ENCODE peak calls at places on chromosomes 12 and 14, in five cellular contexts. One of them, this sample, is unnamed.

GRCh38 chr12:53300187-53300586 is 692 bp downstream of the MYG1 start:
- DNase-seq in endodermal cell: no peak
- DNase-seq in AG10803: peak
- DNase-seq in cardiac fibroblast: peak
- DNase-seq in astrocyte of the cerebellum: no peak
- DNase-seq in this sample: no peak

GRCh38 chr14:75871181-75871880 is 110.5 kb downstream of the TGFB3 start:
- DNase-seq in endodermal cell: no peak
- DNase-seq in AG10803: no peak
- DNase-seq in cardiac fibroblast: peak
- DNase-seq in astrocyte of the cerebellum: no peak
- DNase-seq in this sample: no peak

GRCh38 chr12:114636723-114637480 is 47.1 kb downstream of the TBX3 start:
- DNase-seq in endodermal cell: peak
- DNase-seq in AG10803: peak
- DNase-seq in cardiac fibroblast: peak
- DNase-seq in astrocyte of the cerebellum: no peak
- DNase-seq in this sample: no peak

GRCh38 chr14:51335521-51335920 is 95.5 kb downstream of the TMX1 start:
- DNase-seq in endodermal cell: no peak
- DNase-seq in AG10803: peak
- DNase-seq in cardiac fibroblast: peak
- DNase-seq in astrocyte of the cerebellum: no peak
- DNase-seq in this sample: no peak

GRCh38 chr12:47033081-47033480 is 46.3 kb upstream of the PCED1B start:
- DNase-seq in endodermal cell: no peak
- DNase-seq in AG10803: peak
- DNase-seq in cardiac fibroblast: peak
- DNase-seq in astrocyte of the cerebellum: no peak
- DNase-seq in this sample: no peak

GRCh38 chr12:54065677-54066076 is 12.0 kb downstream of the HOXC4 start:
- DNase-seq in endodermal cell: no peak
- DNase-seq in AG10803: no peak
- DNase-seq in cardiac fibroblast: no peak
- DNase-seq in astrocyte of the cerebellum: no peak
- DNase-seq in this sample: no peak

GRCh38 chr14:56268653-56269052 is 150.4 kb downstream of the PELI2 start:
- DNase-seq in endodermal cell: peak
- DNase-seq in AG10803: peak
- DNase-seq in cardiac fibroblast: no peak
- DNase-seq in astrocyte of the cerebellum: no peak
- DNase-seq in this sample: no peak

GRCh38 chr12:96235497-96235826 is 41.3 kb downstream of the ELK3 start:
- DNase-seq in endodermal cell: peak
- DNase-seq in AG10803: no peak
- DNase-seq in cardiac fibroblast: no peak
- DNase-seq in astrocyte of the cerebellum: no peak
- DNase-seq in this sample: no peak

GRCh38 chr14:102948698-102949061 is 26.2 kb downstream of the AMN start:
- DNase-seq in endodermal cell: no peak
- DNase-seq in AG10803: no peak
- DNase-seq in cardiac fibroblast: no peak
- DNase-seq in astrocyte of the cerebellum: no peak
- DNase-seq in this sample: no peak

GRCh38 chr12:90152897-90153624 is 444.4 kb upstream of the ATP2B1 start:
- DNase-seq in endodermal cell: peak
- DNase-seq in AG10803: peak
- DNase-seq in cardiac fibroblast: no peak
- DNase-seq in astrocyte of the cerebellum: no peak
- DNase-seq in this sample: peak

GRCh38 chr14:105933238-105933637 is 406.9 kb downstream of the TMEM121 start:
- DNase-seq in endodermal cell: peak
- DNase-seq in AG10803: no peak
- DNase-seq in cardiac fibroblast: no peak
- DNase-seq in astrocyte of the cerebellum: no peak
- DNase-seq in this sample: no peak

GRCh38 chr14:64012720-64013119 is 159.9 kb downstream of the SYNE2 start:
- DNase-seq in endodermal cell: no peak
- DNase-seq in AG10803: no peak
- DNase-seq in cardiac fibroblast: no peak
- DNase-seq in astrocyte of the cerebellum: no peak
- DNase-seq in this sample: no peak

GRCh38 chr12:32887058-32887457 is 9.5 kb downstream of the PKP2 start:
- DNase-seq in endodermal cell: no peak
- DNase-seq in AG10803: no peak
- DNase-seq in cardiac fibroblast: no peak
- DNase-seq in astrocyte of the cerebellum: no peak
- DNase-seq in this sample: no peak

GRCh38 chr12:62313727-62314380 is 53.6 kb downstream of the USP15 start:
- DNase-seq in endodermal cell: no peak
- DNase-seq in AG10803: no peak
- DNase-seq in cardiac fibroblast: no peak
- DNase-seq in astrocyte of the cerebellum: no peak
- DNase-seq in this sample: no peak

GRCh38 chr12:77231548-77231947 is 166.2 kb upstream of the E2F7 start:
- DNase-seq in endodermal cell: no peak
- DNase-seq in AG10803: peak
- DNase-seq in cardiac fibroblast: peak
- DNase-seq in astrocyte of the cerebellum: peak
- DNase-seq in this sample: no peak

GRCh38 chr12:8493084-8493483 is 20.2 kb upstream of the CLEC4D start:
- DNase-seq in endodermal cell: no peak
- DNase-seq in AG10803: no peak
- DNase-seq in cardiac fibroblast: no peak
- DNase-seq in astrocyte of the cerebellum: no peak
- DNase-seq in this sample: no peak

GRCh38 chr14:33839193-33840076 is 111.4 kb downstream of the EGLN3 start:
- DNase-seq in endodermal cell: peak
- DNase-seq in AG10803: peak
- DNase-seq in cardiac fibroblast: peak
- DNase-seq in astrocyte of the cerebellum: peak
- DNase-seq in this sample: peak

GRCh38 chr14:43706901-43707300 is 800.2 kb downstream of the FSCB start:
- DNase-seq in endodermal cell: no peak
- DNase-seq in AG10803: no peak
- DNase-seq in cardiac fibroblast: peak
- DNase-seq in astrocyte of the cerebellum: no peak
- DNase-seq in this sample: no peak

GRCh38 chr12:88471641-88472040 is 108.6 kb downstream of the KITLG start:
- DNase-seq in endodermal cell: no peak
- DNase-seq in AG10803: peak
- DNase-seq in cardiac fibroblast: peak
- DNase-seq in astrocyte of the cerebellum: peak
- DNase-seq in this sample: peak

GRCh38 chr14:99855271-99855670 is 62.1 kb downstream of the EML1 start:
- DNase-seq in endodermal cell: no peak
- DNase-seq in AG10803: no peak
- DNase-seq in cardiac fibroblast: no peak
- DNase-seq in astrocyte of the cerebellum: no peak
- DNase-seq in this sample: no peak

GRCh38 chr12:116673713-116674112 is 64.2 kb downstream of the SPRING1 start:
- DNase-seq in endodermal cell: peak
- DNase-seq in AG10803: no peak
- DNase-seq in cardiac fibroblast: no peak
- DNase-seq in astrocyte of the cerebellum: no peak
- DNase-seq in this sample: no peak

GRCh38 chr12:15772405-15773018 is 16.7 kb downstream of the EPS8 start:
- DNase-seq in endodermal cell: no peak
- DNase-seq in AG10803: peak
- DNase-seq in cardiac fibroblast: peak
- DNase-seq in astrocyte of the cerebellum: no peak
- DNase-seq in this sample: no peak

GRCh38 chr14:90491221-90491867 is 94.5 kb downstream of the CALM1 start:
- DNase-seq in endodermal cell: no peak
- DNase-seq in AG10803: peak
- DNase-seq in cardiac fibroblast: peak
- DNase-seq in astrocyte of the cerebellum: no peak
- DNase-seq in this sample: peak

GRCh38 chr12:57872362-57872761 is 25.8 kb upstream of the CTDSP2 start:
- DNase-seq in endodermal cell: no peak
- DNase-seq in AG10803: no peak
- DNase-seq in cardiac fibroblast: no peak
- DNase-seq in astrocyte of the cerebellum: no peak
- DNase-seq in this sample: no peak
- TF ChIP-seq CTCF in endodermal cell: no peak
- TF ChIP-seq CTCF in AG10803: no peak
- TF ChIP-seq CTCF in cardiac fibroblast: no peak
- TF ChIP-seq CTCF in astrocyte of the cerebellum: no peak
- TF ChIP-seq CTCF in this sample: no peak

GRCh38 chr12:104482113-104482512 is 25.4 kb downstream of the CHST11 start:
- DNase-seq in endodermal cell: no peak
- DNase-seq in AG10803: no peak
- DNase-seq in cardiac fibroblast: no peak
- DNase-seq in astrocyte of the cerebellum: no peak
- DNase-seq in this sample: no peak

GRCh38 chr12:104480012-104480411 is 23.3 kb downstream of the CHST11 start:
- DNase-seq in endodermal cell: no peak
- DNase-seq in AG10803: no peak
- DNase-seq in cardiac fibroblast: no peak
- DNase-seq in astrocyte of the cerebellum: no peak
- DNase-seq in this sample: no peak

GRCh38 chr12:104482748-104483147 is 26.0 kb downstream of the CHST11 start:
- DNase-seq in endodermal cell: no peak
- DNase-seq in AG10803: no peak
- DNase-seq in cardiac fibroblast: no peak
- DNase-seq in astrocyte of the cerebellum: no peak
- DNase-seq in this sample: no peak

GRCh38 chr12:104479141-104479662 is 22.5 kb downstream of the CHST11 start:
- DNase-seq in endodermal cell: no peak
- DNase-seq in AG10803: no peak
- DNase-seq in cardiac fibroblast: no peak
- DNase-seq in astrocyte of the cerebellum: no peak
- DNase-seq in this sample: no peak

DNA sequence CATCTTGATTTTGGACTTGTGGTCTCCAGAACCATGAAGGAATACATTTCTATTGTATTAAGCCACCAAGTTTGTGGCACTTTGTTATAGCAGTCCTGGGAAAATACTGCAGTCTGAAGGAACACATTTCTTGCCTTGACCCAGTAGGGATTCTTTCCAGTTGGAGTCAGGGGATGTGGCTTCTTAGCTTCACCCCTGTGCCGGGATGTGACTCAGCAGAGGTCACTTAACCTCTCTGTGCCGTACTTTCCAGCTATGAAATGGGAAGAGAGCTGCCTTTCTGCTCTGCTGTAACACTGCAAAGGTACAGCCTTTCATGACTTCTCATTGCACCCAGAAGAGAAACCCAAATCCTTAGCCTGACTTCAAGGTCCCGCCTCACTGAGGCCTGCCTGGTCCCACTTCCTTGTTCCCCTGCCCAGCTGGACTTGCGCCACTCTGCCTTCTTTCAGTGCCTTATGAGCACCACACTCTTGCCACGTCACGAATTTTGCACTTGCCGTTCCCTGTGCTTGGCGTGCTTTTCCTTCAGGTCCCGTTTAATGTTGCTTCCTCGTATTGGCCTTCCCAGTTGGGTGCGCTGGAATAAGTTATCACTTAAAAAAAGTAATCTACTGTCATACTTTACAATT is 24.2 kb downstream of the CHST11 start:
- DNase-seq in endodermal cell: no peak
- DNase-seq in AG10803: peak
- DNase-seq in cardiac fibroblast: peak
- DNase-seq in astrocyte of the cerebellum: no peak
- DNase-seq in this sample: no peak
- H3K4me3 ChIP-seq in endodermal cell: no peak
- H3K4me3 ChIP-seq in AG10803: no peak
- H3K4me3 ChIP-seq in cardiac fibroblast: no peak
- H3K4me3 ChIP-seq in astrocyte of the cerebellum: no peak
- H3K4me3 ChIP-seq in this sample: no peak

GRCh38 chr14:66746316-66747006 is 238.5 kb downstream of the GPHN start:
- DNase-seq in endodermal cell: no peak
- DNase-seq in AG10803: peak
- DNase-seq in cardiac fibroblast: peak
- DNase-seq in astrocyte of the cerebellum: peak
- DNase-seq in this sample: peak

DNA sequence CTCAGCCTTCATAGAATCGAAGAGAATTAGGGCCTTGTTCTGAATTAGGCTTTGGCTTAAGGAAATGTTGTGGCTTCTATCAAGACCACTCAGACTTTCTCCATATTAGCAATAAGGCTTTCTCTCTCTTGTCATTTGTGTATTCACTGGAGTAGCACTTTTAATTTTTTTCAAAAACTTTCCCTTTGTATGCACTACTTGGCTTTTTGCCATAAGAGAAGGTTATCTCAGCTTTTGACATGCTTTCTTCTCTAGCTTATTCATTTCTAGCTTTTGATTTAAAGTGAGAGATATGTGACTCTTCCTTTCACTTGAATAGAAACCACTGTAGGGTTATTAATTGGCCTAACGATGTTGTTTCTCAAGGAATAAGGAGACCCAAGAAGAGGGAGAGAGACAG is 244.2 kb downstream of the GPHN start:
- DNase-seq in endodermal cell: no peak
- DNase-seq in AG10803: no peak
- DNase-seq in cardiac fibroblast: peak
- DNase-seq in astrocyte of the cerebellum: no peak
- DNase-seq in this sample: no peak
- TF ChIP-seq CTCF in endodermal cell: no peak
- TF ChIP-seq CTCF in AG10803: no peak
- TF ChIP-seq CTCF in cardiac fibroblast: no peak
- TF ChIP-seq CTCF in astrocyte of the cerebellum: no peak
- TF ChIP-seq CTCF in this sample: no peak

GRCh38 chr12:93573552-93574223 is 1.2 kb downstream of the SOCS2 start:
- DNase-seq in endodermal cell: peak
- DNase-seq in AG10803: peak
- DNase-seq in cardiac fibroblast: peak
- DNase-seq in astrocyte of the cerebellum: no peak
- DNase-seq in this sample: no peak
- H3K4me3 ChIP-seq in endodermal cell: peak
- H3K4me3 ChIP-seq in AG10803: peak
- H3K4me3 ChIP-seq in cardiac fibroblast: peak
- H3K4me3 ChIP-seq in astrocyte of the cerebellum: peak
- H3K4me3 ChIP-seq in this sample: peak

GRCh38 chr14:59188461-59189280 is at the start of gene DAAM1:
- DNase-seq in endodermal cell: peak
- DNase-seq in AG10803: peak
- DNase-seq in cardiac fibroblast: peak
- DNase-seq in astrocyte of the cerebellum: peak
- DNase-seq in this sample: peak
- TF ChIP-seq CTCF in endodermal cell: no peak
- TF ChIP-seq CTCF in AG10803: no peak
- TF ChIP-seq CTCF in cardiac fibroblast: no peak
- TF ChIP-seq CTCF in astrocyte of the cerebellum: no peak
- TF ChIP-seq CTCF in this sample: no peak

DNA sequence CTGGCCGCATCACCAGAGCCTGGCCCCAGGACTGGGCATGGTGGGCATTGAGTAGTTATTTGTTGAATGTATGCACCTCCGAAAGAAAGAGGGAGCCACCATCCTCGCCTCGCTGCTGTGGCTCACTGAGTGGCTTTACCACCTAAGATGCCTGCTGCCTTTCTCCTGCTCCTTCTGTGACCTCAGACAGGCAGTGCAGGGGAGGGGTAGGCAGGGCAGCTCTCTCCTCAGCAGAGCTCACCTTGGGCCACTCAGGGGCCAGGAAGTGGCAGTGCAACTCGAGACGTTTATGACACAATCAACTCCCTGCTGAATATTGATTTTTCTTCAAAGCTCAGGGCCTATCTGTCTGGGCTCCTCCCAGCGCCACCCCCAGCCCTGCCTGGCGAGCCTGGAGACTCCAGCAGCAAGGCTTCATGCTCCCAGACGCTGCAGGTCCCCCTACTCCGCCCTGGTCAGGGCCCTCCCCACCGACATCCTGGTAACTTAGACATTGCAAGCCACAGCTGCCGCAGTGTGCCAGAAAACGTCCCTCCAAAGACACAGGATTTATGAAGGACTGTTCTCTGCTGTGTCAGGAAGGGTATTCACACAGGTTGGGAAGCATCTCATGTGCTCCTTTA is 84.3 kb upstream of the DIO3 start:
- DNase-seq in endodermal cell: peak
- DNase-seq in AG10803: no peak
- DNase-seq in cardiac fibroblast: no peak
- DNase-seq in astrocyte of the cerebellum: no peak
- DNase-seq in this sample: no peak
- H3K4me3 ChIP-seq in endodermal cell: no peak
- H3K4me3 ChIP-seq in AG10803: no peak
- H3K4me3 ChIP-seq in cardiac fibroblast: no peak
- H3K4me3 ChIP-seq in astrocyte of the cerebellum: no peak
- H3K4me3 ChIP-seq in this sample: no peak